ENCODE peak calls at places on chromosomes 5 and 9, in five cellular contexts. U is HCEC 1CT, M is activated gamma-delta T cell treated with Interleukin-2 at 50 U/mL for 16 hours, Q is GM13977, J is sciatic nerve. F is an unnamed sample.

GRCh38 chr5:176397736-176398420 is 9.3 kb downstream of the HIGD2A start:
- DNase-seq in J (no peak), U (no peak), M (no peak), Q (no peak), F (no peak)

GRCh38 chr5:171433952-171434676 is 14.7 kb downstream of the FGF18 start:
- DNase-seq in Q (no peak), U (no peak), J (no peak), M (no peak), F (no peak)

GRCh38 chr9:130301483-130302286 is 36.1 kb downstream of the HMCN2 start:
- DNase-seq in M (no peak), J (peak), U (peak), Q (no peak), F (no peak)

GRCh38 chr5:139561655-139562451 is 714 bp downstream of the UBE2D2 start:
- DNase-seq in Q (peak), J (peak), M (peak), U (peak), F (peak)

GRCh38 chr5:143923634-143924265 is 111.8 kb downstream of the HMHB1 start:
- DNase-seq in Q (peak), M (no peak), J (no peak), U (peak), F (peak)

GRCh38 chr5:75519761-75520160 is 8.1 kb downstream of the POLK start:
- DNase-seq in U (no peak), J (no peak), Q (no peak), M (no peak), F (no peak)

GRCh38 chr9:127258884-127259471 is 5.6 kb upstream of the GARNL3 start:
- DNase-seq in M (no peak), J (no peak), Q (no peak), U (no peak), F (no peak)

GRCh38 chr5:171405615-171406014 is 13.8 kb upstream of the FGF18 start:
- DNase-seq in Q (no peak), J (no peak), U (no peak), M (no peak), F (no peak)

GRCh38 chr9:114989600-114990410 is 59.4 kb upstream of the TNFSF8 start:
- DNase-seq in J (no peak), M (no peak), Q (peak), U (no peak), F (peak)

GRCh38 chr5:54229041-54229780 is 81.2 kb downstream of the ARL15 start:
- DNase-seq in U (peak), J (peak), M (peak), Q (peak), F (peak)

GRCh38 chr5:55636711-55637110 is 75.4 kb downstream of the SLC38A9 start:
- DNase-seq in J (no peak), M (no peak), U (peak), Q (no peak), F (no peak)